ENCODE peak calls at places on chromosomes 5 and 9, in six cellular contexts. S, T, M, I, P and F are unnamed samples.

GRCh38 chr5:76372320-76373054 is 30.6 kb upstream of the IQGAP2 start:
- DNase-seq in I (no peak), T (no peak), M (peak; percentile 85), S (no peak), P (peak; percentile 93), F (no peak)

GRCh38 chr5:89374818-89375521 is 492.0 kb upstream of the MEF2C start:
- DNase-seq in S (no peak), P (no peak), M (no peak), T (no peak), I (no peak), F (no peak)

GRCh38 chr5:153629027-153629426 is 138.6 kb downstream of the GRIA1 start:
- DNase-seq in M (peak; percentile 98), S (no peak), T (peak; percentile 25), I (no peak), P (peak; percentile 95), F (no peak)

GRCh38 chr9:131275332-131276106 is 791 bp downstream of the FAM78A start:
- DNase-seq in P (no peak), M (no peak), I (peak; percentile 44), S (no peak), T (no peak), F (peak; percentile 56)

GRCh38 chr5:31407921-31408714 is 123.8 kb downstream of the DROSHA start:
- DNase-seq in S (no peak), M (peak; percentile 6), P (no peak), I (no peak), T (no peak), F (no peak)

GRCh38 chr9:78029601-78030552 is 1.7 kb downstream of the GNAQ start:
- DNase-seq in P (no peak), I (peak; percentile 14), S (peak; percentile 45), M (peak; percentile 47), T (peak; percentile 75), F (peak; percentile 32)

GRCh38 chr9:116475201-116475600 is 211.9 kb upstream of the TRIM32 start:
- DNase-seq in I (no peak), S (no peak), P (peak; percentile 51), T (no peak), M (peak; percentile 44), F (no peak)

GRCh38 chr5:142587354-142587965 is 98.4 kb downstream of the FGF1 start:
- DNase-seq in T (peak; percentile 51), I (no peak), P (peak; percentile 56), S (no peak), M (peak; percentile 70), F (peak; percentile 35)

GRCh38 chr5:59813761-59814562 is 79.6 kb downstream of the PDE4D start:
- DNase-seq in M (peak; percentile 81), I (peak; percentile 8), P (peak; percentile 84), T (peak; percentile 32), S (peak; percentile 15), F (peak; percentile 17)

GRCh38 chr9:2418619-2419018 is 203.0 kb upstream of the VLDLR start:
- DNase-seq in S (peak; percentile 34), M (peak; percentile 73), T (peak; percentile 55), P (peak; percentile 39), I (no peak), F (no peak)